ENCODE peak calls at places on chromosomes 5 and 9, in nine cellular contexts. One of them, this sample, is unnamed. For H3K4me1, the result is how much of the 10 kb centered on the place peaks cover.

GRCh38 chr5:135944967-135945560 is 9.7 kb downstream of the LECT2 start:
- DNase-seq in breast epithelium: peak
- DNase-seq in esophagus squamous epithelium: no peak
- DNase-seq in psoas muscle: no peak
- DNase-seq in GM23338: peak
- DNase-seq in GM23248: peak
- DNase-seq in effector memory CD4-positive, alpha-beta T cell: peak
- DNase-seq in neuronal stem cell: peak
- DNase-seq in CD8-positive, alpha-beta memory T cell: peak
- DNase-seq in this sample: peak

GRCh38 chr5:34624711-34625110 is 31.4 kb upstream of the RAI14 start:
- DNase-seq in GM23248: no peak
- DNase-seq in breast epithelium: no peak
- DNase-seq in effector memory CD4-positive, alpha-beta T cell: no peak
- DNase-seq in psoas muscle: no peak
- DNase-seq in CD8-positive, alpha-beta memory T cell: no peak
- DNase-seq in GM23338: no peak
- DNase-seq in esophagus squamous epithelium: no peak
- DNase-seq in neuronal stem cell: no peak
- DNase-seq in this sample: no peak

GRCh38 chr5:159249158-159249557 is 13.9 kb upstream of the UBLCP1 start:
- DNase-seq in GM23248: no peak
- DNase-seq in psoas muscle: no peak
- DNase-seq in GM23338: no peak
- DNase-seq in neuronal stem cell: no peak
- DNase-seq in effector memory CD4-positive, alpha-beta T cell: no peak
- DNase-seq in breast epithelium: no peak
- DNase-seq in esophagus squamous epithelium: no peak
- DNase-seq in CD8-positive, alpha-beta memory T cell: no peak
- DNase-seq in this sample: no peak

GRCh38 chr9:79489241-79490000 is 82.3 kb upstream of the TLE4 start:
- DNase-seq in effector memory CD4-positive, alpha-beta T cell: no peak
- DNase-seq in esophagus squamous epithelium: no peak
- DNase-seq in GM23248: peak
- DNase-seq in psoas muscle: no peak
- DNase-seq in CD8-positive, alpha-beta memory T cell: no peak
- DNase-seq in breast epithelium: peak
- DNase-seq in GM23338: peak
- DNase-seq in neuronal stem cell: no peak
- DNase-seq in this sample: no peak

GRCh38 chr5:11452854-11453253 is 451.4 kb downstream of the CTNND2 start:
- DNase-seq in breast epithelium: no peak
- DNase-seq in GM23338: no peak
- DNase-seq in psoas muscle: no peak
- DNase-seq in effector memory CD4-positive, alpha-beta T cell: no peak
- DNase-seq in CD8-positive, alpha-beta memory T cell: no peak
- DNase-seq in esophagus squamous epithelium: no peak
- DNase-seq in neuronal stem cell: no peak
- DNase-seq in GM23248: no peak
- DNase-seq in this sample: no peak

GRCh38 chr5:127029513-127030258 is 672 bp downstream of the MARCHF3 start:
- DNase-seq in GM23248: peak
- DNase-seq in neuronal stem cell: peak
- DNase-seq in effector memory CD4-positive, alpha-beta T cell: peak
- DNase-seq in GM23338: peak
- DNase-seq in CD8-positive, alpha-beta memory T cell: peak
- DNase-seq in breast epithelium: peak
- DNase-seq in esophagus squamous epithelium: no peak
- DNase-seq in psoas muscle: peak
- DNase-seq in this sample: peak

GRCh38 chr9:81374881-81375280 is 314.5 kb downstream of the TLE1 start:
- DNase-seq in effector memory CD4-positive, alpha-beta T cell: no peak
- DNase-seq in psoas muscle: no peak
- DNase-seq in GM23248: peak
- DNase-seq in esophagus squamous epithelium: no peak
- DNase-seq in breast epithelium: no peak
- DNase-seq in neuronal stem cell: no peak
- DNase-seq in CD8-positive, alpha-beta memory T cell: no peak
- DNase-seq in GM23338: no peak
- DNase-seq in this sample: no peak

GRCh38 chr5:115415143-115415491 is 118.7 kb upstream of the CCDC112 start:
- DNase-seq in neuronal stem cell: peak
- DNase-seq in GM23248: peak
- DNase-seq in breast epithelium: no peak
- DNase-seq in esophagus squamous epithelium: no peak
- DNase-seq in CD8-positive, alpha-beta memory T cell: no peak
- DNase-seq in effector memory CD4-positive, alpha-beta T cell: no peak
- DNase-seq in GM23338: no peak
- DNase-seq in psoas muscle: no peak
- DNase-seq in this sample: no peak

GRCh38 chr9:113581865-113582697 is 118.6 kb downstream of the RGS3 start:
- DNase-seq in GM23248: peak
- DNase-seq in psoas muscle: peak
- DNase-seq in CD8-positive, alpha-beta memory T cell: peak
- DNase-seq in neuronal stem cell: no peak
- DNase-seq in breast epithelium: peak
- DNase-seq in esophagus squamous epithelium: peak
- DNase-seq in effector memory CD4-positive, alpha-beta T cell: peak
- DNase-seq in GM23338: no peak
- DNase-seq in this sample: peak

GRCh38 chr9:4837768-4838546 is 45.2 kb downstream of the RCL1 start:
- DNase-seq in breast epithelium: no peak
- DNase-seq in neuronal stem cell: no peak
- DNase-seq in GM23248: peak
- DNase-seq in esophagus squamous epithelium: no peak
- DNase-seq in psoas muscle: no peak
- DNase-seq in GM23338: no peak
- DNase-seq in effector memory CD4-positive, alpha-beta T cell: no peak
- DNase-seq in CD8-positive, alpha-beta memory T cell: no peak
- DNase-seq in this sample: no peak

GRCh38 chr9:92294297-92294676 is 790 bp upstream of the IARS1 start:
- DNase-seq in esophagus squamous epithelium: no peak
- DNase-seq in effector memory CD4-positive, alpha-beta T cell: no peak
- DNase-seq in breast epithelium: no peak
- DNase-seq in GM23338: peak
- DNase-seq in psoas muscle: no peak
- DNase-seq in neuronal stem cell: no peak
- DNase-seq in GM23248: peak
- DNase-seq in CD8-positive, alpha-beta memory T cell: no peak
- DNase-seq in this sample: peak

GRCh38 chr5:100731768-100732167 is 171.3 kb downstream of the ST8SIA4 start:
- DNase-seq in neuronal stem cell: no peak
- DNase-seq in CD8-positive, alpha-beta memory T cell: peak
- DNase-seq in GM23338: no peak
- DNase-seq in esophagus squamous epithelium: no peak
- DNase-seq in GM23248: no peak
- DNase-seq in breast epithelium: no peak
- DNase-seq in psoas muscle: no peak
- DNase-seq in effector memory CD4-positive, alpha-beta T cell: peak
- DNase-seq in this sample: peak

GRCh38 chr9:125631391-125632085 is 75.5 kb downstream of the MAPKAP1 start:
- DNase-seq in esophagus squamous epithelium: no peak
- DNase-seq in breast epithelium: no peak
- DNase-seq in GM23248: peak
- DNase-seq in CD8-positive, alpha-beta memory T cell: no peak
- DNase-seq in GM23338: peak
- DNase-seq in psoas muscle: no peak
- DNase-seq in effector memory CD4-positive, alpha-beta T cell: no peak
- DNase-seq in neuronal stem cell: no peak
- DNase-seq in this sample: peak

GRCh38 chr5:177404641-177405134 is 4.2 kb upstream of the PFN3 start:
- DNase-seq in breast epithelium: no peak
- DNase-seq in GM23248: no peak
- DNase-seq in GM23338: no peak
- DNase-seq in CD8-positive, alpha-beta memory T cell: no peak
- DNase-seq in neuronal stem cell: no peak
- DNase-seq in esophagus squamous epithelium: no peak
- DNase-seq in psoas muscle: no peak
- DNase-seq in effector memory CD4-positive, alpha-beta T cell: no peak
- DNase-seq in this sample: no peak

GRCh38 chr5:137627293-137627692 is 108.6 kb downstream of the KLHL3 start:
- DNase-seq in effector memory CD4-positive, alpha-beta T cell: no peak
- DNase-seq in psoas muscle: no peak
- DNase-seq in neuronal stem cell: no peak
- DNase-seq in GM23338: no peak
- DNase-seq in breast epithelium: no peak
- DNase-seq in CD8-positive, alpha-beta memory T cell: no peak
- DNase-seq in GM23248: no peak
- DNase-seq in esophagus squamous epithelium: no peak
- DNase-seq in this sample: no peak

GRCh38 chr9:135221951-135222631 is 134.6 kb downstream of the OLFM1 start:
- DNase-seq in psoas muscle: peak
- DNase-seq in GM23338: peak
- DNase-seq in esophagus squamous epithelium: no peak
- DNase-seq in effector memory CD4-positive, alpha-beta T cell: no peak
- DNase-seq in CD8-positive, alpha-beta memory T cell: no peak
- DNase-seq in breast epithelium: no peak
- DNase-seq in neuronal stem cell: no peak
- DNase-seq in GM23248: no peak
- DNase-seq in this sample: no peak

GRCh38 chr5:135423158-135423925 is 23.8 kb downstream of the DCANP1 start:
- DNase-seq in psoas muscle: no peak
- DNase-seq in GM23338: no peak
- DNase-seq in esophagus squamous epithelium: no peak
- DNase-seq in effector memory CD4-positive, alpha-beta T cell: no peak
- DNase-seq in neuronal stem cell: no peak
- DNase-seq in CD8-positive, alpha-beta memory T cell: no peak
- DNase-seq in breast epithelium: no peak
- DNase-seq in GM23248: no peak
- DNase-seq in this sample: no peak

GRCh38 chr9:36402536-36402935 is 2.5 kb upstream of the RNF38 start:
- DNase-seq in psoas muscle: no peak
- DNase-seq in neuronal stem cell: no peak
- DNase-seq in esophagus squamous epithelium: no peak
- DNase-seq in GM23248: no peak
- DNase-seq in effector memory CD4-positive, alpha-beta T cell: no peak
- DNase-seq in GM23338: peak
- DNase-seq in breast epithelium: no peak
- DNase-seq in CD8-positive, alpha-beta memory T cell: no peak
- DNase-seq in this sample: no peak

GRCh38 chr5:17691781-17692180 is 57.5 kb downstream of the TAF11L14 start:
- DNase-seq in GM23338: no peak
- DNase-seq in CD8-positive, alpha-beta memory T cell: no peak
- DNase-seq in effector memory CD4-positive, alpha-beta T cell: no peak
- DNase-seq in neuronal stem cell: no peak
- DNase-seq in GM23248: no peak
- DNase-seq in esophagus squamous epithelium: no peak
- DNase-seq in psoas muscle: no peak
- DNase-seq in breast epithelium: no peak
- DNase-seq in this sample: no peak

GRCh38 chr5:122351416-122352157 is 39.5 kb downstream of the SNCAIP start:
- DNase-seq in esophagus squamous epithelium: no peak
- DNase-seq in CD8-positive, alpha-beta memory T cell: no peak
- DNase-seq in GM23338: no peak
- DNase-seq in GM23248: peak
- DNase-seq in psoas muscle: no peak
- DNase-seq in effector memory CD4-positive, alpha-beta T cell: no peak
- DNase-seq in breast epithelium: no peak
- DNase-seq in neuronal stem cell: no peak
- DNase-seq in this sample: no peak

GRCh38 chr9:91273853-91274552 is 87.7 kb downstream of the AUH start:
- DNase-seq in esophagus squamous epithelium: no peak
- DNase-seq in GM23248: peak
- DNase-seq in breast epithelium: no peak
- DNase-seq in CD8-positive, alpha-beta memory T cell: no peak
- DNase-seq in psoas muscle: no peak
- DNase-seq in GM23338: no peak
- DNase-seq in effector memory CD4-positive, alpha-beta T cell: no peak
- DNase-seq in neuronal stem cell: no peak
- DNase-seq in this sample: peak

GRCh38 chr5:91419571-91420537 is 36.7 kb upstream of the ARRDC3 start:
- DNase-seq in effector memory CD4-positive, alpha-beta T cell: peak
- DNase-seq in psoas muscle: peak
- DNase-seq in CD8-positive, alpha-beta memory T cell: peak
- DNase-seq in GM23248: peak
- DNase-seq in neuronal stem cell: peak
- DNase-seq in GM23338: peak
- DNase-seq in esophagus squamous epithelium: no peak
- DNase-seq in breast epithelium: peak
- DNase-seq in this sample: peak

GRCh38 chr5:135834639-135835529 is at the start of gene SLC25A48:
- DNase-seq in psoas muscle: peak
- DNase-seq in effector memory CD4-positive, alpha-beta T cell: no peak
- DNase-seq in GM23248: peak
- DNase-seq in breast epithelium: no peak
- DNase-seq in CD8-positive, alpha-beta memory T cell: no peak
- DNase-seq in neuronal stem cell: peak
- DNase-seq in GM23338: peak
- DNase-seq in esophagus squamous epithelium: no peak
- DNase-seq in this sample: peak

GRCh38 chr5:101969752-101970151 is 326.3 kb downstream of the SLCO4C1 start:
- DNase-seq in psoas muscle: no peak
- DNase-seq in CD8-positive, alpha-beta memory T cell: no peak
- DNase-seq in breast epithelium: no peak
- DNase-seq in GM23248: no peak
- DNase-seq in neuronal stem cell: no peak
- DNase-seq in GM23338: no peak
- DNase-seq in esophagus squamous epithelium: no peak
- DNase-seq in effector memory CD4-positive, alpha-beta T cell: no peak
- DNase-seq in this sample: no peak
- H3K4me1 ChIP-seq in psoas muscle: under half
- H3K4me1 ChIP-seq in CD8-positive, alpha-beta memory T cell: under half
- H3K4me1 ChIP-seq in breast epithelium: under half
- H3K4me1 ChIP-seq in GM23248: under half
- H3K4me1 ChIP-seq in neuronal stem cell: under half
- H3K4me1 ChIP-seq in GM23338: under half
- H3K4me1 ChIP-seq in esophagus squamous epithelium: under half
- H3K4me1 ChIP-seq in effector memory CD4-positive, alpha-beta T cell: under half
- H3K4me1 ChIP-seq in this sample: under half

GRCh38 chr9:94875300-94876063 is 149.0 kb downstream of the AOPEP start:
- DNase-seq in neuronal stem cell: no peak
- DNase-seq in esophagus squamous epithelium: no peak
- DNase-seq in psoas muscle: no peak
- DNase-seq in CD8-positive, alpha-beta memory T cell: no peak
- DNase-seq in effector memory CD4-positive, alpha-beta T cell: no peak
- DNase-seq in GM23338: no peak
- DNase-seq in breast epithelium: no peak
- DNase-seq in GM23248: no peak
- DNase-seq in this sample: peak
- H3K4me1 ChIP-seq in neuronal stem cell: under half
- H3K4me1 ChIP-seq in esophagus squamous epithelium: under half
- H3K4me1 ChIP-seq in psoas muscle: half or more
- H3K4me1 ChIP-seq in CD8-positive, alpha-beta memory T cell: under half
- H3K4me1 ChIP-seq in effector memory CD4-positive, alpha-beta T cell: under half
- H3K4me1 ChIP-seq in GM23338: under half
- H3K4me1 ChIP-seq in breast epithelium: under half
- H3K4me1 ChIP-seq in GM23248: half or more
- H3K4me1 ChIP-seq in this sample: under half

GRCh38 chr5:59264641-59265245 is 628.8 kb downstream of the PDE4D start:
- DNase-seq in neuronal stem cell: no peak
- DNase-seq in effector memory CD4-positive, alpha-beta T cell: no peak
- DNase-seq in CD8-positive, alpha-beta memory T cell: no peak
- DNase-seq in GM23248: no peak
- DNase-seq in GM23338: peak
- DNase-seq in esophagus squamous epithelium: no peak
- DNase-seq in psoas muscle: no peak
- DNase-seq in breast epithelium: no peak
- DNase-seq in this sample: no peak
- H3K4me1 ChIP-seq in neuronal stem cell: under half
- H3K4me1 ChIP-seq in effector memory CD4-positive, alpha-beta T cell: under half
- H3K4me1 ChIP-seq in CD8-positive, alpha-beta memory T cell: under half
- H3K4me1 ChIP-seq in GM23248: under half
- H3K4me1 ChIP-seq in GM23338: under half
- H3K4me1 ChIP-seq in esophagus squamous epithelium: under half
- H3K4me1 ChIP-seq in psoas muscle: half or more
- H3K4me1 ChIP-seq in breast epithelium: under half
- H3K4me1 ChIP-seq in this sample: under half

GRCh38 chr9:127705577-127706215 is 1.1 kb upstream of the CFAP157 start:
- DNase-seq in effector memory CD4-positive, alpha-beta T cell: no peak
- DNase-seq in neuronal stem cell: no peak
- DNase-seq in esophagus squamous epithelium: no peak
- DNase-seq in CD8-positive, alpha-beta memory T cell: no peak
- DNase-seq in breast epithelium: no peak
- DNase-seq in GM23338: no peak
- DNase-seq in GM23248: no peak
- DNase-seq in psoas muscle: no peak
- DNase-seq in this sample: no peak
- H3K4me1 ChIP-seq in effector memory CD4-positive, alpha-beta T cell: under half
- H3K4me1 ChIP-seq in neuronal stem cell: under half
- H3K4me1 ChIP-seq in esophagus squamous epithelium: under half
- H3K4me1 ChIP-seq in CD8-positive, alpha-beta memory T cell: under half
- H3K4me1 ChIP-seq in breast epithelium: under half
- H3K4me1 ChIP-seq in GM23338: under half
- H3K4me1 ChIP-seq in GM23248: under half
- H3K4me1 ChIP-seq in psoas muscle: under half
- H3K4me1 ChIP-seq in this sample: under half

This sample was measured in CD4-positive, CD25-positive, alpha-beta regulatory T cell.